ENCODE peak calls at places on chromosomes 6 and 20, in eight cellular contexts. U is A549, X is body of pancreas, J is adrenal gland, L is heart left ventricle, Y is prostate gland, N is IMR-90, Z is ovary. W is an unnamed sample. For H3K4me1, the result is how much of the 10 kb centered on the place peaks cover.

GRCh38 chr6:89894169-89894568 is at the start of gene GJA10:
- DNase-seq in U (no peak), X (no peak), J (no peak), L (no peak), Y (no peak), N (no peak), Z (no peak), W (no peak)

GRCh38 chr6:24054388-24054787 is 71.6 kb upstream of the NRSN1 start:
- DNase-seq in U (no peak), X (no peak), J (no peak), L (no peak), Y (no peak), N (no peak), Z (no peak), W (no peak)

GRCh38 chr20:39282619-39283092 is 320.5 kb downstream of the DHX35 start:
- DNase-seq in U (no peak), X (peak), J (no peak), L (no peak), Y (peak), N (no peak), Z (no peak), W (no peak)

GRCh38 chr20:6051505-6051904 is 2.4 kb downstream of the LRRN4 start:
- DNase-seq in U (no peak), X (peak), J (no peak), L (no peak), Y (no peak), N (peak), Z (no peak), W (no peak)

GRCh38 chr6:148392611-148393160 is 50.0 kb downstream of the SASH1 start:
- DNase-seq in U (no peak), X (no peak), J (no peak), L (no peak), Y (no peak), N (no peak), Z (no peak), W (no peak)

GRCh38 chr6:161533266-161533665 is 259.4 kb upstream of the AGPAT4 start:
- DNase-seq in U (no peak), X (no peak), J (no peak), L (no peak), Y (no peak), N (no peak), Z (no peak), W (no peak)

GRCh38 chr6:4946521-4946920 is 57.3 kb downstream of the RPP40 start:
- DNase-seq in U (no peak), X (no peak), J (no peak), L (no peak), Y (no peak), N (no peak), Z (no peak), W (no peak)

GRCh38 chr6:12569646-12570045 is 146.9 kb upstream of the PHACTR1 start:
- DNase-seq in U (no peak), X (no peak), J (no peak), L (no peak), Y (no peak), N (no peak), Z (no peak), W (no peak)

GRCh38 chr20:40683221-40683893 is 5.7 kb downstream of the MAFB start:
- DNase-seq in U (no peak), X (peak), J (no peak), L (peak), Y (no peak), N (no peak), Z (peak), W (peak)

GRCh38 chr6:43222418-43223059 is 6.7 kb downstream of the DNPH1 start:
- DNase-seq in U (no peak), X (no peak), J (no peak), L (no peak), Y (no peak), N (no peak), Z (no peak), W (no peak)

GRCh38 chr20:53515749-53516148 is 77.9 kb downstream of the ZNF217 start:
- DNase-seq in U (no peak), X (no peak), J (no peak), L (no peak), Y (no peak), N (no peak), Z (no peak), W (no peak)

GRCh38 chr20:56273491-56273890 is 25.0 kb downstream of the MC3R start:
- DNase-seq in U (no peak), X (no peak), J (no peak), L (no peak), Y (no peak), N (no peak), Z (no peak), W (no peak)

GRCh38 chr6:112800916-112801315 is 453.8 kb downstream of the RFPL4B start:
- DNase-seq in U (no peak), X (no peak), J (no peak), L (no peak), Y (no peak), N (no peak), Z (no peak), W (no peak)

GRCh38 chr6:8065519-8065911 is 1.3 kb upstream of the BLOC1S5 start:
- DNase-seq in U (no peak), X (no peak), J (no peak), L (no peak), Y (no peak), N (peak), Z (no peak), W (no peak)

GRCh38 chr6:160431231-160431630 is 83.1 kb downstream of the SLC22A3 start:
- DNase-seq in U (no peak), X (peak), J (peak), L (peak), Y (no peak), N (peak), Z (peak), W (no peak)

GRCh38 chr6:149052350-149053106 is 265.0 kb upstream of the TAB2 start:
- DNase-seq in U (no peak), X (no peak), J (no peak), L (no peak), Y (no peak), N (no peak), Z (no peak), W (no peak)

GRCh38 chr6:48134246-48134645 is 23.2 kb upstream of the PTCHD4 start:
- DNase-seq in U (no peak), X (no peak), J (no peak), L (no peak), Y (no peak), N (no peak), Z (no peak), W (no peak)

GRCh38 chr20:38156888-38157634 is 8.0 kb downstream of the TGM2 start:
- DNase-seq in U (no peak), X (no peak), J (no peak), L (peak), Y (peak), N (peak), Z (no peak), W (peak)

GRCh38 chr6:56649782-56650181 is 7.1 kb upstream of the DST start:
- DNase-seq in U (peak), X (no peak), J (no peak), L (no peak), Y (no peak), N (peak), Z (no peak), W (no peak)

GRCh38 chr20:46900068-46900467 is 5.4 kb downstream of the EYA2 start:
- DNase-seq in U (no peak), X (no peak), J (no peak), L (no peak), Y (no peak), N (no peak), Z (no peak), W (no peak)

GRCh38 chr20:45810191-45810590 is 2.3 kb upstream of the UBE2C start:
- DNase-seq in U (no peak), X (no peak), J (no peak), L (no peak), Y (no peak), N (no peak), Z (no peak), W (no peak)

GRCh38 chr6:52887912-52888535 is 21.5 kb downstream of the GSTA3 start:
- DNase-seq in U (no peak), X (no peak), J (no peak), L (no peak), Y (no peak), N (peak), Z (no peak), W (no peak)

GRCh38 chr6:125236536-125237327 is 65.0 kb downstream of the HDDC2 start:
- DNase-seq in U (peak), X (no peak), J (no peak), L (no peak), Y (no peak), N (peak), Z (no peak), W (no peak)

GRCh38 chr6:1589208-1589607 is 20.5 kb upstream of the FOXC1 start:
- DNase-seq in U (no peak), X (no peak), J (no peak), L (no peak), Y (no peak), N (no peak), Z (no peak), W (no peak)

GRCh38 chr6:63844287-63844686 is 208.7 kb downstream of the PHF3 start:
- DNase-seq in U (no peak), X (no peak), J (no peak), L (no peak), Y (no peak), N (peak), Z (no peak), W (no peak)

DNA sequence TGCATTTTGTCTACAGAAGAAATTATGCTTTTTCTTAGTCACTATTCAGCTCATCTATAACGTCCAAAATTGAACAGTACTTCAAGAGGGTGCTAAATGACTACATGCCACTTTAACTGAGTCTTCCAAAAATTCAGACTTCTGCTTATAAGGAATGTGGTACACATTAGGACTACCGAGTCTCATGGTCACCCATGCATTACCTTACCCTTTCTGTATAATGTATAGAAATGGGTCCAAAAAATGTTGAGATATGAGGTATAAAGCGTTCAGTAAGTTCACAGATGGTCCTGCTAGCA is 118.8 kb upstream of the PRSS16 start:
- DNase-seq in U (no peak), X (no peak), J (no peak), L (no peak), Y (no peak), N (no peak), Z (no peak), W (no peak)
- TF ChIP-seq POLR2A in U (no peak), X (no peak), J (no peak), L (no peak), Y (no peak), N (no peak), Z (no peak), W (no peak)

GRCh38 chr20:50509923-50510705 is at the start of gene PTPN1:
- DNase-seq in U (peak), X (peak), J (peak), L (peak), Y (peak), N (peak), Z (peak), W (peak)
- H3K4me1 ChIP-seq in U (under half), X (under half), J (under half), L (under half), Y (under half), N (under half), Z (under half), W (under half)

GRCh38 chr20:59985864-59986263 is 27.6 kb downstream of the CDH26 start:
- DNase-seq in U (no peak), X (no peak), J (no peak), L (no peak), Y (no peak), N (no peak), Z (no peak), W (no peak)
- H3K4me3 ChIP-seq in U (no peak), X (no peak), J (no peak), L (no peak), Y (no peak), N (no peak), Z (no peak), W (no peak)

DNA sequence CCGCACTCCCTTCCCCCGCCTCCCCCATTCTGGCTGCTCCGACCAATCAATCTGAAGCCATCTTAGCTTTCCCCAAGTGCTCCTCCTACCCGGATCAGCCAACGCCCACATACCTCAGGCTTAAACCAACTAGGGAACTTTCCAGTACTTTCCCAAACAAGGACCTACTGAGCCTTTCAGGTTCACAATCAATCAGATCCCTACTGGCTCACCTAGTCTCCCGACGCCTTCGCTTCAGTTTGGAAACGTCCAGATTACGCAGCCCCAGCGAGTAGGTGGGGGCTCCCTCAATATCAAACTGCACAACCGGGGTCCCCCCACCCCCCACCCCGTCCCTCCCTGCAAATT is 432 bp downstream of the HSPA1L start:
- DNase-seq in U (peak), X (peak), J (peak), L (peak), Y (peak), N (peak), Z (no peak), W (peak)
- TF ChIP-seq POLR2A in U (peak), X (peak), J (no peak), L (no peak), Y (peak), N (no peak), Z (peak), W (peak)

DNA sequence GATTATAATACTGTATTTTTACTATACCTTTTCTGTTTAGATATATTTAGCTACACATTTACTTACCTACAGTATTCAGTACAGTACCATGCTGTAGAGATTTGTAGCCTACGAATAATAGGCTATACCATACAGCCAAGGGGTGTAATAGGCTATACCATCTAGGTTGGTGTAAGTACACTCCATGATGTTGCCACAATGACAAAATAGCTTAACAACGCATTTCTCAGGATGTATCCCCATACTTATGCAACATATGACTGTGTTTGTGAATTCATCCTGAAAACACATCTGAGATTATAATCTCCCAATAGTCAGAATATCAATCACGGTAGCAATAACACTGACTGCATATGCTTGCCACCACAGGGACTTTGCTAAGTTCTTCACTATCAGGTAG is 20.7 kb downstream of the B4GALT5 start:
- DNase-seq in U (no peak), X (no peak), J (no peak), L (no peak), Y (no peak), N (no peak), Z (no peak), W (no peak)
- H3K4me1 ChIP-seq in U (half or more), X (half or more), J (under half), L (under half), Y (under half), N (under half), Z (under half), W (under half)

DNA sequence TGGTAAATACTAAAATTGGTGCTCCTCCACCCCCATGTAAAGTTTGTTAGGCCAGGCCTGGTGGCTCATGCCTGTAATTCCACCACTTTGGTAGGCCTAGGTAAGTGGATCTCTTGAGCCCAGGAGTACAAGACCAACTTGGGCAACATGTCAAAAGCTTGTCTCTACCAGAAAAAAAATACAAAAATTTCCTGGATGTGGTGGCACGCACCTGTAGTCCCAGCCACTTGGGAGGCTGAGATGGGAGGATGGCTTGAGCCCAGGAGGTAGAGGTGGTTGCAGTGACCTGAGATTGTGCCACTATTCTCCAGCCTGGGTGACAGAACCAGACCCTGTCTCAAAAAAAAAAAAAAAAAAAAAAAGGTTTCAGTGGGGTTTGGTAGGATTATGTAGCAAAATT is 41.7 kb downstream of the ITCH start:
- DNase-seq in U (no peak), X (no peak), J (no peak), L (no peak), Y (no peak), N (no peak), Z (no peak), W (no peak)
- H3K4me3 ChIP-seq in U (no peak), X (no peak), J (no peak), L (no peak), Y (no peak), N (no peak), Z (no peak), W (no peak)

DNA sequence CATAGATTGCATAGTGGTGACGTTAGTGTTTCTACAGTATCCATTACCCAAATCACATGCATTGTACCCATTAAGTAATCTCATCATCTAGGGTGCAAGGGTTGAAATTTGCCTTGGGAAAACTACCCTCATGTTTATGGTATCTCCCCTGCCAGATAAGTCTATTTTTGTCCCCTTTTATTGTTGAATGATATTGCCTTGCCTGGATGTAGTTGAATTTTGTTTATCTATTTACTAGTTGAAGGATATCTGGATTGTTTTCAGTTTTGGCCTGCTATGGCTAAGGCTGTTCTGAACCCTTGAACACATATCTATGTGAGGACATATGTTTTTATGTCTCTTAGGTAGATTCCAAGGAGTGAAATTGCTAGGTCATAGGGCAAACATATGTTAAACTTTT is 13.4 kb downstream of the HLA-DRB1 start:
- DNase-seq in U (no peak), X (no peak), J (no peak), L (no peak), Y (no peak), N (no peak), Z (no peak), W (no peak)
- TF ChIP-seq POLR2A in U (no peak), X (no peak), J (no peak), L (no peak), Y (no peak), N (no peak), Z (no peak), W (no peak)

GRCh38 chr6:14987490-14987889 is 258.4 kb upstream of the JARID2 start:
- DNase-seq in U (no peak), X (no peak), J (no peak), L (no peak), Y (no peak), N (no peak), Z (no peak), W (no peak)

GRCh38 chr6:14997507-14997906 is 248.4 kb upstream of the JARID2 start:
- DNase-seq in U (no peak), X (no peak), J (no peak), L (no peak), Y (no peak), N (no peak), Z (no peak), W (no peak)

GRCh38 chr6:14996892-14997291 is 249.0 kb upstream of the JARID2 start:
- DNase-seq in U (peak), X (no peak), J (no peak), L (no peak), Y (no peak), N (no peak), Z (no peak), W (no peak)

GRCh38 chr6:14995966-14996602 is 249.8 kb upstream of the JARID2 start:
- DNase-seq in U (no peak), X (no peak), J (no peak), L (no peak), Y (no peak), N (no peak), Z (no peak), W (no peak)

DNA sequence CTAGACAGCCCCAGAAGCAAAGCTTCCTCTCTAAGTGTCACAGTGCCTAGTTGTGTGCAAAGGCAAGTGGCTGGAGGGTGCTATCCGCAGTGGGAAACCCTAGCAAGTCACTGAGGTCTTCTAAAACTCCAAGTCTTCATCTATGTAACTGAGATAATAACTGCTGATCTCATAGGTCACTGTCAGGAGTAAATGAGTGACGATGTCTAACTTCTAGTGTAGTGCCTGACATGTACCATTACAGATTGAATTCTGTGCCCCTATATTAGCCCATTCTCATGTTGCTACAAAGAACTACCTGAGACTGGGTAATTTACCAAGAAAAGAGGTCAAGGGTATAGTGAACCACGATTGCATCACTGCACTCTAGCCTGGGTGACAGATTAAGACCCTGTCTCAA is 253.5 kb upstream of the JARID2 start:
- DNase-seq in U (no peak), X (no peak), J (no peak), L (no peak), Y (no peak), N (no peak), Z (no peak), W (no peak)
- H3K4me1 ChIP-seq in U (under half), X (under half), J (under half), L (under half), Y (under half), N (under half), Z (under half), W (under half)

DNA sequence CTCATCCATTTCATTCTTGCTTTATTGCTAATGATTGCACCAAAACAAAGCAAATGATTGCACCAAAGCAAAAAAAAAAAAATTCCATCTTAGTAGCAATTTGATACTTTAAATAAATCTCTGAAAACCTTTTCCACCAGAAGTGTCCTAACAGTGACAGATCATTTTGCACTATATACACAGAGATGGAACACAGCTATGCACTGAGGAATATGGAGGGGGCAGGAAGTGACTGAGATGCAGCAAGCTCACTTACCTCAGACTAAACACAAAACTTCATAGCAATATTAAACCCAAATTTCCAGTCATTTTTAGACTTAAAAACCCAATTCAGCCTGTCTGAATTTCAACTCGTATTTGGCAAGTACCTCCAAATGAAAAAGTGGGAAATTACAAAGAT is 41.2 kb downstream of the HIVEP2 start:
- DNase-seq in U (no peak), X (no peak), J (no peak), L (no peak), Y (no peak), N (peak), Z (no peak), W (no peak)
- H3K4me3 ChIP-seq in U (no peak), X (no peak), J (no peak), L (no peak), Y (no peak), N (no peak), Z (no peak), W (no peak)

W was measured in thyroid gland.